ENCODE peak calls at places on chromosome 12, in five cellular contexts. One of them, this sample, is unnamed.

GRCh38 chr12:114406326-114407033 is 536 bp upstream of the TBX5 start:
- DNase-seq in NCI-H524 treated with DMSO at 0.1 percent for 48 hours: no peak
- DNase-seq in CD8-positive, alpha-beta T cell: no peak
- DNase-seq in activated CD4-positive, alpha-beta T cell treated with anti-CD3 and anti-CD28 coated beads, Interleukin-2, amount 50 U/mL, for 1 hour: no peak
- DNase-seq in glomerular endothelial cell: no peak
- DNase-seq in this sample: no peak

GRCh38 chr12:19539836-19540235 is 100.5 kb downstream of the AEBP2 start:
- DNase-seq in NCI-H524 treated with DMSO at 0.1 percent for 48 hours: no peak
- DNase-seq in glomerular endothelial cell: no peak
- DNase-seq in CD8-positive, alpha-beta T cell: no peak
- DNase-seq in activated CD4-positive, alpha-beta T cell treated with anti-CD3 and anti-CD28 coated beads, Interleukin-2, amount 50 U/mL, for 1 hour: no peak
- DNase-seq in this sample: no peak

GRCh38 chr12:21676781-21677180 is 19.1 kb upstream of the LDHB start:
- DNase-seq in CD8-positive, alpha-beta T cell: no peak
- DNase-seq in glomerular endothelial cell: no peak
- DNase-seq in NCI-H524 treated with DMSO at 0.1 percent for 48 hours: no peak
- DNase-seq in activated CD4-positive, alpha-beta T cell treated with anti-CD3 and anti-CD28 coated beads, Interleukin-2, amount 50 U/mL, for 1 hour: no peak
- DNase-seq in this sample: no peak

GRCh38 chr12:131831635-131832041 is 3.4 kb downstream of the MMP17 start:
- DNase-seq in CD8-positive, alpha-beta T cell: no peak
- DNase-seq in activated CD4-positive, alpha-beta T cell treated with anti-CD3 and anti-CD28 coated beads, Interleukin-2, amount 50 U/mL, for 1 hour: no peak
- DNase-seq in NCI-H524 treated with DMSO at 0.1 percent for 48 hours: no peak
- DNase-seq in glomerular endothelial cell: no peak
- DNase-seq in this sample: peak

GRCh38 chr12:109987615-109988014 is 8.6 kb downstream of the GIT2 start:
- DNase-seq in NCI-H524 treated with DMSO at 0.1 percent for 48 hours: no peak
- DNase-seq in CD8-positive, alpha-beta T cell: no peak
- DNase-seq in glomerular endothelial cell: no peak
- DNase-seq in activated CD4-positive, alpha-beta T cell treated with anti-CD3 and anti-CD28 coated beads, Interleukin-2, amount 50 U/mL, for 1 hour: no peak
- DNase-seq in this sample: no peak

GRCh38 chr12:69388371-69388770 is 28.8 kb downstream of the YEATS4 start:
- DNase-seq in CD8-positive, alpha-beta T cell: no peak
- DNase-seq in glomerular endothelial cell: peak
- DNase-seq in activated CD4-positive, alpha-beta T cell treated with anti-CD3 and anti-CD28 coated beads, Interleukin-2, amount 50 U/mL, for 1 hour: no peak
- DNase-seq in NCI-H524 treated with DMSO at 0.1 percent for 48 hours: peak
- DNase-seq in this sample: peak

GRCh38 chr12:128920468-128920867 is 67.2 kb downstream of the GLT1D1 start:
- DNase-seq in glomerular endothelial cell: no peak
- DNase-seq in CD8-positive, alpha-beta T cell: no peak
- DNase-seq in NCI-H524 treated with DMSO at 0.1 percent for 48 hours: no peak
- DNase-seq in activated CD4-positive, alpha-beta T cell treated with anti-CD3 and anti-CD28 coated beads, Interleukin-2, amount 50 U/mL, for 1 hour: no peak
- DNase-seq in this sample: peak

GRCh38 chr12:44574586-44574985 is 301.5 kb downstream of the NELL2 start:
- DNase-seq in glomerular endothelial cell: no peak
- DNase-seq in NCI-H524 treated with DMSO at 0.1 percent for 48 hours: no peak
- DNase-seq in CD8-positive, alpha-beta T cell: no peak
- DNase-seq in activated CD4-positive, alpha-beta T cell treated with anti-CD3 and anti-CD28 coated beads, Interleukin-2, amount 50 U/mL, for 1 hour: no peak
- DNase-seq in this sample: peak

GRCh38 chr12:563250-563781 is 99.9 kb downstream of the NINJ2 start:
- DNase-seq in glomerular endothelial cell: no peak
- DNase-seq in CD8-positive, alpha-beta T cell: peak
- DNase-seq in NCI-H524 treated with DMSO at 0.1 percent for 48 hours: no peak
- DNase-seq in activated CD4-positive, alpha-beta T cell treated with anti-CD3 and anti-CD28 coated beads, Interleukin-2, amount 50 U/mL, for 1 hour: peak
- DNase-seq in this sample: peak

GRCh38 chr12:34287986-34288962 is 266.0 kb downstream of the ALG10 start:
- DNase-seq in activated CD4-positive, alpha-beta T cell treated with anti-CD3 and anti-CD28 coated beads, Interleukin-2, amount 50 U/mL, for 1 hour: no peak
- DNase-seq in glomerular endothelial cell: no peak
- DNase-seq in CD8-positive, alpha-beta T cell: no peak
- DNase-seq in NCI-H524 treated with DMSO at 0.1 percent for 48 hours: no peak
- DNase-seq in this sample: no peak

GRCh38 chr12:120474092-120474960 is 4.8 kb upstream of the SRSF9 start:
- DNase-seq in NCI-H524 treated with DMSO at 0.1 percent for 48 hours: no peak
- DNase-seq in activated CD4-positive, alpha-beta T cell treated with anti-CD3 and anti-CD28 coated beads, Interleukin-2, amount 50 U/mL, for 1 hour: no peak
- DNase-seq in CD8-positive, alpha-beta T cell: no peak
- DNase-seq in glomerular endothelial cell: no peak
- DNase-seq in this sample: peak

GRCh38 chr12:49636979-49637378 is 13.6 kb downstream of the PRPF40B start:
- DNase-seq in glomerular endothelial cell: no peak
- DNase-seq in CD8-positive, alpha-beta T cell: peak
- DNase-seq in activated CD4-positive, alpha-beta T cell treated with anti-CD3 and anti-CD28 coated beads, Interleukin-2, amount 50 U/mL, for 1 hour: peak
- DNase-seq in NCI-H524 treated with DMSO at 0.1 percent for 48 hours: no peak
- DNase-seq in this sample: peak

GRCh38 chr12:67991158-67991557 is 1.9 kb downstream of the IFNG-AS1 start:
- DNase-seq in NCI-H524 treated with DMSO at 0.1 percent for 48 hours: no peak
- DNase-seq in glomerular endothelial cell: no peak
- DNase-seq in CD8-positive, alpha-beta T cell: peak
- DNase-seq in activated CD4-positive, alpha-beta T cell treated with anti-CD3 and anti-CD28 coated beads, Interleukin-2, amount 50 U/mL, for 1 hour: peak
- DNase-seq in this sample: no peak

GRCh38 chr12:40336573-40337199 is 111.9 kb downstream of the LRRK2 start:
- DNase-seq in CD8-positive, alpha-beta T cell: no peak
- DNase-seq in NCI-H524 treated with DMSO at 0.1 percent for 48 hours: no peak
- DNase-seq in activated CD4-positive, alpha-beta T cell treated with anti-CD3 and anti-CD28 coated beads, Interleukin-2, amount 50 U/mL, for 1 hour: no peak
- DNase-seq in glomerular endothelial cell: no peak
- DNase-seq in this sample: peak

GRCh38 chr12:47736877-47737676 is 11.8 kb upstream of the ENDOU start:
- DNase-seq in glomerular endothelial cell: no peak
- DNase-seq in CD8-positive, alpha-beta T cell: no peak
- DNase-seq in activated CD4-positive, alpha-beta T cell treated with anti-CD3 and anti-CD28 coated beads, Interleukin-2, amount 50 U/mL, for 1 hour: no peak
- DNase-seq in NCI-H524 treated with DMSO at 0.1 percent for 48 hours: no peak
- DNase-seq in this sample: peak

GRCh38 chr12:42447371-42447786 is 121.4 kb downstream of the PPHLN1 start:
- DNase-seq in activated CD4-positive, alpha-beta T cell treated with anti-CD3 and anti-CD28 coated beads, Interleukin-2, amount 50 U/mL, for 1 hour: no peak
- DNase-seq in glomerular endothelial cell: no peak
- DNase-seq in CD8-positive, alpha-beta T cell: no peak
- DNase-seq in NCI-H524 treated with DMSO at 0.1 percent for 48 hours: no peak
- DNase-seq in this sample: peak

GRCh38 chr12:127386723-127387122 is 880.2 kb upstream of the TMEM132C start:
- DNase-seq in activated CD4-positive, alpha-beta T cell treated with anti-CD3 and anti-CD28 coated beads, Interleukin-2, amount 50 U/mL, for 1 hour: no peak
- DNase-seq in glomerular endothelial cell: no peak
- DNase-seq in CD8-positive, alpha-beta T cell: no peak
- DNase-seq in NCI-H524 treated with DMSO at 0.1 percent for 48 hours: no peak
- DNase-seq in this sample: no peak

GRCh38 chr12:121287267-121287954 is 9.1 kb downstream of the CAMKK2 start:
- DNase-seq in activated CD4-positive, alpha-beta T cell treated with anti-CD3 and anti-CD28 coated beads, Interleukin-2, amount 50 U/mL, for 1 hour: no peak
- DNase-seq in CD8-positive, alpha-beta T cell: no peak
- DNase-seq in NCI-H524 treated with DMSO at 0.1 percent for 48 hours: no peak
- DNase-seq in glomerular endothelial cell: no peak
- DNase-seq in this sample: no peak

GRCh38 chr12:71125515-71125914 is 32.3 kb downstream of the TSPAN8 start:
- DNase-seq in activated CD4-positive, alpha-beta T cell treated with anti-CD3 and anti-CD28 coated beads, Interleukin-2, amount 50 U/mL, for 1 hour: no peak
- DNase-seq in glomerular endothelial cell: no peak
- DNase-seq in NCI-H524 treated with DMSO at 0.1 percent for 48 hours: no peak
- DNase-seq in CD8-positive, alpha-beta T cell: no peak
- DNase-seq in this sample: no peak

GRCh38 chr12:100521958-100522357 is 48.3 kb downstream of the NR1H4 start:
- DNase-seq in CD8-positive, alpha-beta T cell: no peak
- DNase-seq in activated CD4-positive, alpha-beta T cell treated with anti-CD3 and anti-CD28 coated beads, Interleukin-2, amount 50 U/mL, for 1 hour: no peak
- DNase-seq in glomerular endothelial cell: no peak
- DNase-seq in NCI-H524 treated with DMSO at 0.1 percent for 48 hours: no peak
- DNase-seq in this sample: no peak

This sample was measured in astrocyte of the hippocampus.